ENCODE peak calls at places on chromosome 22, in nine cellular contexts. T, Y, S, A, H, Q, N, F and E are unnamed samples.
A peak's percentile ranks its signal among the peaks of the same experiment; 100 is the strongest.

GRCh38 chr22:21972293-21972779 is 10.3 kb downstream of the TOP3B start:
- DNase-seq in F (no peak), Y (no peak), A (peak; percentile 31), T (no peak), Q (no peak), N (peak; percentile 31), H (peak; percentile 63), S (peak; percentile 23), E (peak; percentile 35)

GRCh38 chr22:24728790-24729637 is 45.5 kb downstream of the PIWIL3 start:
- DNase-seq in H (no peak), A (peak; percentile 54), F (no peak), Q (no peak), S (peak; percentile 74), T (no peak), N (peak; percentile 70), Y (peak; percentile 72), E (peak; percentile 7)

GRCh38 chr22:36395922-36396321 is 8.2 kb upstream of the MYH9 start:
- DNase-seq in H (no peak), Y (no peak), F (no peak), A (no peak), S (peak; percentile 81), Q (no peak), N (peak; percentile 73), T (peak; percentile 92), E (no peak)

GRCh38 chr22:44297662-44298061 is 15.1 kb downstream of the SHISAL1 start:
- DNase-seq in T (no peak), Y (no peak), A (no peak), Q (no peak), N (no peak), S (no peak), F (no peak), H (no peak), E (no peak)

GRCh38 chr22:31898911-31899310 is 45.4 kb upstream of the YWHAH start:
- DNase-seq in H (no peak), A (no peak), F (no peak), S (no peak), T (no peak), Q (no peak), Y (no peak), N (no peak), E (no peak)

GRCh38 chr22:33823552-33823951 is 96.7 kb downstream of the LARGE1 start:
- DNase-seq in Q (no peak), H (no peak), F (no peak), A (peak; percentile 3), T (no peak), Y (peak; percentile 66), S (peak; percentile 45), N (peak; percentile 75), E (no peak)

GRCh38 chr22:46941958-46942815 is 179.7 kb downstream of the TBC1D22A start:
- DNase-seq in F (no peak), Y (peak; percentile 57), Q (peak; percentile 52), N (no peak), T (no peak), S (peak; percentile 13), H (no peak), A (no peak), E (peak; percentile 60)

GRCh38 chr22:45582236-45582954 is 79.7 kb downstream of the FBLN1 start:
- DNase-seq in H (no peak), S (no peak), F (no peak), Y (no peak), A (no peak), T (no peak), N (no peak), Q (no peak), E (no peak)

GRCh38 chr22:24953294-24954113 is 988 bp downstream of the KIAA1671 start:
- DNase-seq in T (no peak), Q (no peak), S (no peak), A (no peak), N (no peak), F (no peak), Y (no peak), H (no peak), E (no peak)

GRCh38 chr22:30940655-30941362 is 27.8 kb downstream of the MORC2 start:
- DNase-seq in H (no peak), A (no peak), S (no peak), Q (no peak), F (no peak), T (no peak), N (no peak), Y (no peak), E (no peak)

GRCh38 chr22:17217179-17217578 is 2.1 kb downstream of the ADA2 start:
- DNase-seq in Q (no peak), H (peak; percentile 70), A (no peak), S (no peak), F (no peak), Y (no peak), N (no peak), T (no peak), E (no peak)

GRCh38 chr22:30891781-30892180 is 76.8 kb downstream of the MORC2 start:
- DNase-seq in F (no peak), Y (no peak), N (no peak), A (no peak), Q (peak; percentile 37), H (no peak), S (no peak), T (no peak), E (no peak)

GRCh38 chr22:30574095-30574981 is at the start of gene GAL3ST1:
- DNase-seq in A (no peak), Q (no peak), T (no peak), F (no peak), Y (no peak), S (no peak), N (no peak), H (no peak), E (no peak)

DNA sequence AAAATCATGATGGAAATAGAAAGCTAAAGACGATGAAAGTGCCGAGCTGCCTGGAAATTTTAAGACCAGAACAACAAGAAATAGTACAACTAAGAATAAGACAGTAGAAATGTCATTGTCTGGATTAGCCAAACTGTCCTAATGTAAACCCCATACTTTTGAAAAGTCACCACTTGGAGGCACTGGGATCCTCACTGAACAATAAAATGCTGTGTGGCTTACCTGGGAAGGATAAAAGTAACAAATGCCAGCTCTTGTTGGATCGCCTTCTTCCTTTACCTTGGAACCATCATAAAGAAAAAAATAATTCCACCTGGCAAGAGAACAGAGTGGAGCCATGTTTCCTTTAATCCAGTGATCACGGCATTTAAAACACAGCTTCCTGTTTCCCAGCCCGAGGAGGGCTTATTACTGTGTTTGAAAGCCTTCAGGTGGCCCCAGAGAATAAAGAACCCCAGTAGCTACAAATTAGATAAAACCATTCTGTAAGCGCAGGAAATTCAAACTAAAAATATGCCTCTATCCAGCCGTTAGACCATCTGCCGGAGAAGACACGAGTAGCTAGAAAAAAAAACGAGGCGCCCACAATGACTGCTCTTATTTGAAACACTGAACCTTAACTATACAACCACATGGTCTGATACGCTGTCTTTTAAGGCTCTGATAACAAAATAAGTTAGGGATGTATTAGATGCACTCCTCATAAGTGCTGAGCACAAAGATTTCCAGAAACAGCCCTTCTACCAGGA is 4.4 kb downstream of the HPS4 start:
- DNase-seq in F (no peak), Y (no peak), T (no peak), A (no peak), N (no peak), H (peak; percentile 30), S (no peak), Q (no peak), E (no peak)
- TF ChIP-seq CTCF in F (no peak), Y (no peak), T (no peak), A (no peak), N (no peak), H (no peak), S (no peak), Q (no peak), E (no peak)

GRCh38 chr22:27420817-27421361 is 380.7 kb downstream of the MN1 start:
- DNase-seq in H (no peak), T (peak; percentile 25), A (peak; percentile 98), S (peak; percentile 95), F (peak; percentile 62), Y (peak; percentile 96), N (peak; percentile 93), Q (peak; percentile 92), E (peak; percentile 93)
- H3K4me3 ChIP-seq in H (no peak overlapping the region), T (peak overlapping the region; percentile 39), A (no peak overlapping the region), S (no peak overlapping the region), F (no peak overlapping the region), Y (no peak overlapping the region), N (peak overlapping the region; percentile 15), Q (no peak overlapping the region), E (no peak overlapping the region)

DNA sequence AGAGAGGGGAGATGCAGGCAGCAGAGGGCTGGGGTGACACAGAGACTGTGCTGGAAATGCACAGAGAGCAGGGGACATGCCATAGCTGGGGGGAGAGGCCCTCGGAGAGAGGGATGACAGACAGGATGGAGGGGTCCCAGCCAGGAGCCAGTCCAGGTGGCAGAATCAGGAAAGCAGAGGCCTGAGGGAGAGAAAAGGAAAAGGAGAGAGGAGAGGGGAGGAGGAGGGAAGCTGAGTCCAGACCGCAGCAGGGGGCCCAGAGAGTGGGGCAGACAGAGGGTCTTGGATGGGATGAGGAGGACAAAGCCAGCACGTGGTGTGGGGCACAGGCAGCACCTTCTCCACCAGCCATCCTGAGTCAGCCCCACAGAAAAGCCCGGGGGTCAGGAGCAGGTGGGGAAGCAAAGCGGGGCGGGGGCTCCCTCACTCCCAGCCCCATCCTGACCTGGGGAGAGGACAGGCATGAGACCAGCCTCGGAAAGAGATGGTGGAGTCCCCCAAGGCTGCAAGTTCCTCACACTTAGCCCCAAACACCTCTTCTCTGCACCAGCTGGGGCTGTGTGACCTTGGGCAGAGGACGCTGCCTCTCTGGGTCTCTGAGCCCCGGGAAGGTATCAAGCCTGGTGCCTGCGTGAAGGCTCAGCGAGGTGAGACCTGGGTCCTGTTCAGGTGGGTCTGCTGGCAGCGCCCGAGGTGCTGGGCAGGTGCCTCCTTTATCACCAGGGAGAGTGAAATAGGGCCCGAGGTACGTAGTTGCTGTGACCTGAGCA is 47.9 kb downstream of the IGLL1 start:
- DNase-seq in H (no peak), T (no peak), F (no peak), N (no peak), S (no peak), A (no peak), Y (no peak), Q (peak; percentile 57), E (no peak)
- TF ChIP-seq CTCF in H (no peak), T (no peak), F (no peak), N (no peak), S (no peak), A (no peak), Y (no peak), Q (no peak), E (no peak)

GRCh38 chr22:39905686-39906085 is 4.8 kb downstream of the GRAP2 start:
- DNase-seq in N (no peak), F (no peak), S (no peak), H (no peak), Y (no peak), A (no peak), T (no peak), Q (no peak), E (no peak)
- H3K4me3 ChIP-seq in N (no peak overlapping the region), F (no peak overlapping the region), S (no peak overlapping the region), H (no peak overlapping the region), Y (no peak overlapping the region), A (no peak overlapping the region), T (no peak overlapping the region), Q (no peak overlapping the region), E (no peak overlapping the region)

DNA sequence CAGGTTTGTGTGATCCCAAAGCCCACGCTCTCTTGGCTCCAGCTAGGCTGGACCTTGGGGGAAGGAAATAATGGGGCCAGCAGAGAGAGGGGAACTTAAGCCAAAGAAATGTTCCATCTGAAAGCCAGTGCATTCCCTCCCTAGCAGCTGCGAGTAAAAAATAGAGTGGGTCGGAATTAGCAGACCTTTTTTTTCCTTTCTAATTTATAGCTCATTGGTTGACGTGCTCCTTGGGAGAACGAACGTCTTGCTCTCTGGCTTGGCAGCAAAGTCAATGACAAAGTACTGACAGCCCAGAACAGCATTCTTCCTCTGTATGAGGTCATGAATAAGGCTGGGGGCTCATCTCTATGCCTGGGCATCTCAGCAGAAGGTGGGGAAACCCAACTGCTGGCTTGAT is 65.0 kb downstream of the SEZ6L start:
- DNase-seq in Y (no peak), Q (no peak), A (no peak), T (no peak), N (no peak), H (no peak), F (no peak), S (no peak), E (no peak)
- TF ChIP-seq CTCF in Y (no peak), Q (no peak), A (no peak), T (no peak), N (no peak), H (no peak), F (no peak), S (no peak), E (no peak)